ENCODE peak calls at places on chromosomes 16 and 17, in five cellular contexts. C is MM.1S; J is uterus; U is astrocyte; N is CD8-positive, alpha-beta T cell. R is an unnamed sample.

GRCh38 chr17:60439501-60439900 is 17.2 kb downstream of the CHCT1 start:
- DNase-seq in J (no peak), U (peak; percentile 29), N (no peak), C (peak; percentile 51), R (peak; percentile 48)

GRCh38 chr16:87855852-87856715 is 13.2 kb downstream of the SLC7A5 start:
- DNase-seq in U (no peak), N (no peak), J (no peak), C (no peak), R (no peak)

GRCh38 chr17:52181842-52182241 is 23.3 kb upstream of the CA10 start:
- DNase-seq in C (no peak), U (no peak), J (no peak), N (no peak), R (no peak)

GRCh38 chr16:86734559-86735480 is 156.5 kb downstream of the FOXL1 start:
- DNase-seq in C (no peak), U (no peak), N (no peak), J (no peak), R (no peak)

GRCh38 chr17:59846391-59847165 is 46.2 kb downstream of the TUBD1 start:
- DNase-seq in N (no peak), U (peak; percentile 90), J (peak; percentile 91), C (peak; percentile 84), R (peak; percentile 98)

GRCh38 chr17:81712468-81713003 is 452 bp downstream of the SLC25A10 start:
- DNase-seq in N (no peak), J (no peak), U (no peak), C (peak; percentile 37), R (no peak)

GRCh38 chr17:42098747-42099399 is 600 bp upstream of the ZNF385C start:
- DNase-seq in J (no peak), N (no peak), C (no peak), U (no peak), R (no peak)

GRCh38 chr17:31392002-31392855 is 754 bp downstream of the RAB11FIP4 start:
- DNase-seq in U (no peak), N (no peak), C (no peak), J (no peak), R (no peak)

GRCh38 chr16:85969159-85969558 is 70.2 kb downstream of the IRF8 start:
- DNase-seq in U (peak; percentile 77), N (no peak), C (no peak), J (no peak), R (no peak)

GRCh38 chr17:57257213-57257873 is 1.0 kb downstream of the MSI2 start:
- DNase-seq in J (no peak), U (no peak), N (no peak), C (peak; percentile 33), R (no peak)

GRCh38 chr17:19248923-19249574 is 11.9 kb downstream of the EPN2 start:
- DNase-seq in C (no peak), N (no peak), J (peak; percentile 69), U (peak; percentile 92), R (peak; percentile 52)

GRCh38 chr17:72219824-72220473 is 99.1 kb downstream of the SOX9 start:
- DNase-seq in J (no peak), U (no peak), C (no peak), N (no peak), R (no peak)

GRCh38 chr16:13957197-13958078 is 37.5 kb downstream of the ERCC4 start:
- DNase-seq in N (no peak), C (peak; percentile 80), J (peak; percentile 83), U (peak; percentile 97), R (peak; percentile 95)

GRCh38 chr16:77905356-77905920 is 116.9 kb upstream of the CLEC3A start:
- DNase-seq in U (no peak), N (no peak), J (no peak), C (no peak), R (peak; percentile 56)

GRCh38 chr17:5913641-5914040 is 156.5 kb upstream of the WSCD1 start:
- DNase-seq in C (no peak), N (no peak), U (no peak), J (no peak), R (no peak)

GRCh38 chr17:49315551-49315951 is 46.5 kb downstream of the ZNF652 start:
- DNase-seq in C (peak; percentile 82), U (peak; percentile 77), J (peak; percentile 70), N (peak; percentile 70), R (peak; percentile 90)

GRCh38 chr17:73261952-73262675 is 434 bp upstream of the CPSF4L start:
- DNase-seq in J (no peak), U (peak; percentile 53), C (no peak), N (no peak), R (peak; percentile 23)

GRCh38 chr17:34245496-34245895 is 9.6 kb upstream of the CCL2 start:
- DNase-seq in U (peak; percentile 61), J (no peak), C (no peak), N (no peak), R (no peak)

GRCh38 chr17:15255713-15256454 is 9.2 kb downstream of the PMP22 start:
- DNase-seq in U (peak; percentile 82), N (no peak), J (peak; percentile 61), C (no peak), R (no peak)

GRCh38 chr16:81650982-81651562 is 128.0 kb upstream of the PLCG2 start:
- DNase-seq in U (peak; percentile 36), C (no peak), J (peak; percentile 80), N (no peak), R (no peak)

GRCh38 chr17:61555127-61555531 is 35.9 kb downstream of the NACA2 start:
- DNase-seq in N (no peak), C (no peak), U (no peak), J (no peak), R (no peak)

GRCh38 chr16:30637952-30638351 is 12.8 kb upstream of the PRR14 start:
- DNase-seq in J (no peak), U (no peak), N (no peak), C (peak; percentile 46), R (peak; percentile 56)

GRCh38 chr17:29560306-29560705 is 6.5 kb downstream of the ABHD15 start:
- DNase-seq in C (peak; percentile 11), N (no peak), J (no peak), U (no peak), R (no peak)

GRCh38 chr17:7705269-7706255 is 560 bp downstream of the EFNB3 start:
- DNase-seq in U (no peak), J (no peak), N (no peak), C (no peak), R (no peak)

GRCh38 chr16:73610160-73610559 is 562.2 kb upstream of the ZFHX3 start:
- DNase-seq in J (no peak), C (no peak), U (no peak), N (no peak), R (no peak)

GRCh38 chr17:4490109-4490591 is 8.5 kb upstream of the SPNS2 start:
- DNase-seq in C (no peak), U (no peak), N (no peak), J (no peak), R (peak; percentile 22)

GRCh38 chr17:4849011-4849536 is 15.9 kb downstream of the MINK1 start:
- DNase-seq in J (no peak), N (no peak), C (no peak), U (no peak), R (peak; percentile 90)

GRCh38 chr17:31654936-31655335 is 204.1 kb downstream of the COPRS start:
- DNase-seq in J (no peak), N (peak; percentile 14), C (no peak), U (no peak), R (peak; percentile 86)

GRCh38 chr17:773467-774319 is 8.4 kb downstream of the GLOD4 start:
- DNase-seq in N (no peak), J (no peak), U (no peak), C (no peak), R (no peak)

GRCh38 chr17:59547131-59547915 is 18.1 kb upstream of the DHX40 start:
- DNase-seq in J (no peak), U (no peak), C (no peak), N (no peak), R (no peak)

GRCh38 chr16:72986011-72986410 is 61.9 kb downstream of the ZFHX3 start:
- DNase-seq in N (no peak), J (peak; percentile 63), C (no peak), U (no peak), R (no peak)

GRCh38 chr16:30659507-30660423 is 1.5 kb downstream of the FBRS start:
- DNase-seq in C (peak; percentile 28), J (no peak), N (peak; percentile 26), U (no peak), R (peak; percentile 15)

GRCh38 chr16:53545433-53545832 is 42.4 kb upstream of the AKTIP start:
- DNase-seq in N (peak; percentile 26), U (peak; percentile 6), J (no peak), C (no peak), R (no peak)

GRCh38 chr17:63932008-63932561 is at the start of gene CD79B:
- DNase-seq in U (no peak), N (no peak), C (peak; percentile 29), J (no peak), R (no peak)
- TF ChIP-seq CTCF in U (no peak), N (no peak), C (no peak), J (no peak), R (no peak)

GRCh38 chr16:74773431-74774222 is 993 bp downstream of the FA2H start:
- DNase-seq in N (no peak), C (no peak), U (no peak), J (no peak), R (no peak)
- H3K4me3 ChIP-seq in N (no peak overlapping the region), C (peak overlapping the region; percentile 54), U (no peak overlapping the region), J (peak overlapping the region; percentile 36), R (no peak overlapping the region)

GRCh38 chr17:35259001-35259400 is 16.1 kb downstream of the SLFN5 start:
- DNase-seq in U (no peak), C (no peak), N (no peak), J (no peak), R (no peak)
- H3K27me3 ChIP-seq in U (no peaks in the 10 kb centered on the region), C (no peaks in the 10 kb centered on the region), N (no peaks in the 10 kb centered on the region), J (no peaks in the 10 kb centered on the region), R (no peaks in the 10 kb centered on the region)

GRCh38 chr16:8374032-8374431 is 216.3 kb downstream of the TMEM114 start:
- DNase-seq in C (no peak), N (no peak), U (no peak), J (no peak), R (no peak)
- TF ChIP-seq CTCF in C (no peak), N (no peak), U (no peak), J (no peak), R (no peak)

GRCh38 chr17:64529221-64529620 is 22.4 kb downstream of the CEP95 start:
- DNase-seq in N (no peak), U (no peak), C (no peak), J (no peak), R (no peak)
- H3K4me3 ChIP-seq in N (no peak overlapping the region), U (no peak overlapping the region), C (no peak overlapping the region), J (no peak overlapping the region), R (no peak overlapping the region)

R was measured in bronchial epithelial cell.